ENCODE peak calls at places on chromosomes 16 and 17, in six cellular contexts. D is foreskin fibroblast, E is NCI-H2081, A is cardiac fibroblast, F is HT-29, R is activated T-cell treated with anti-CD3 and anti-CD28 coated beads for 1 hour. T is an unnamed sample.

GRCh38 chr17:45342871-45343526 is 26.2 kb upstream of the MAP3K14 start:
- DNase-seq in F (no peak), D (no peak), R (no peak), E (no peak), A (no peak), T (no peak)

GRCh38 chr16:12257926-12258561 is 281.5 kb downstream of the SNX29 start:
- DNase-seq in A (no peak), F (peak; percentile 64), R (no peak), E (no peak), D (no peak), T (no peak)

GRCh38 chr17:62718420-62718819 is 89.7 kb downstream of the MARCHF10 start:
- DNase-seq in A (peak; percentile 86), E (no peak), F (no peak), D (no peak), R (no peak), T (no peak)

GRCh38 chr16:30924086-30924714 is 828 bp downstream of the FBXL19 start:
- DNase-seq in E (no peak), A (no peak), F (no peak), R (no peak), D (no peak), T (no peak)

GRCh38 chr16:83713597-83713996 is 94.2 kb upstream of the HSBP1 start:
- DNase-seq in E (no peak), D (no peak), R (no peak), F (peak; percentile 9), A (no peak), T (no peak)

GRCh38 chr17:4155980-4156620 is 13.1 kb downstream of the CYB5D2 start:
- DNase-seq in R (no peak), A (no peak), E (no peak), D (no peak), F (no peak), T (no peak)

GRCh38 chr17:40339068-40339699 is 25.4 kb downstream of the GJD3 start:
- DNase-seq in D (no peak), R (no peak), F (no peak), A (no peak), E (no peak), T (no peak)

GRCh38 chr16:57405194-57405593 is 627 bp downstream of the CCL17 start:
- DNase-seq in D (no peak), E (no peak), A (no peak), F (no peak), R (no peak), T (no peak)

GRCh38 chr17:42518046-42518754 is 17.8 kb upstream of the NAGLU start:
- DNase-seq in A (peak; percentile 99), F (peak; percentile 93), E (no peak), R (no peak), D (peak; percentile 98), T (no peak)

GRCh38 chr17:21213491-21214014 is 408 bp downstream of the TMEM11 start:
- DNase-seq in A (no peak), R (no peak), E (no peak), F (peak; percentile 17), D (peak; percentile 23), T (no peak)

GRCh38 chr17:82056729-82057621 is 5.3 kb downstream of the GPS1 start:
- DNase-seq in R (no peak), D (no peak), A (no peak), F (no peak), E (no peak), T (no peak)

T was measured in GM12891.